ENCODE peak calls at places on chromosome 1, in nine cellular contexts. O is tibial nerve, E is thoracic aorta, Z is astrocyte, D is GM06990, N is HCT116, H is GM23248, F is cardiac muscle cell, Y is PC-3. B is an unnamed sample.

GRCh38 chr1:210457566-210457965 is 128.9 kb downstream of the HHAT start:
- DNase-seq in O (no peak), N (no peak), D (no peak), Y (no peak), H (no peak), E (no peak), Z (no peak), F (no peak), B (no peak)

GRCh38 chr1:118947790-118948189 is 40.4 kb downstream of the TBX15 start:
- DNase-seq in D (no peak), E (no peak), Y (peak; percentile 83), F (no peak), O (no peak), Z (peak; percentile 75), H (peak; percentile 91), N (no peak), B (peak; percentile 76)

GRCh38 chr1:35539073-35539823 is 18.0 kb downstream of the KIAA0319L start:
- DNase-seq in N (no peak), O (no peak), D (no peak), H (peak; percentile 65), F (no peak), Z (peak; percentile 37), E (no peak), Y (no peak), B (peak; percentile 67)

GRCh38 chr1:229479660-229480399 is 28.3 kb downstream of the NUP133 start:
- DNase-seq in H (no peak), Z (no peak), Y (no peak), N (no peak), E (no peak), F (peak; percentile 27), O (no peak), D (peak; percentile 47), B (no peak)

GRCh38 chr1:185440877-185441276 is 123.8 kb upstream of the IVNS1ABP start:
- DNase-seq in E (no peak), D (no peak), H (no peak), Y (no peak), O (no peak), N (no peak), F (peak; percentile 14), Z (peak; percentile 63), B (no peak)

GRCh38 chr1:200527670-200528069 is 92.9 kb downstream of the KIF14 start:
- DNase-seq in N (no peak), E (no peak), D (no peak), F (no peak), O (no peak), H (no peak), Y (no peak), Z (no peak), B (no peak)

GRCh38 chr1:230701895-230702768 is 11.8 kb downstream of the AGT start:
- DNase-seq in Y (no peak), Z (no peak), O (no peak), H (no peak), E (no peak), N (no peak), D (no peak), F (no peak), B (no peak)

GRCh38 chr1:112603541-112603940 is 15.4 kb downstream of the ST7L start:
- DNase-seq in N (no peak), E (no peak), Y (no peak), Z (no peak), D (no peak), O (no peak), H (no peak), F (no peak), B (no peak)

GRCh38 chr1:12229835-12230548 is at the start of gene VPS13D:
- DNase-seq in D (peak; percentile 87), Y (peak; percentile 82), O (peak; percentile 73), E (peak; percentile 37), H (peak; percentile 95), Z (peak; percentile 45), F (peak; percentile 94), N (peak; percentile 53), B (peak; percentile 78)

GRCh38 chr1:17046043-17046657 is 7.7 kb downstream of the SDHB start:
- DNase-seq in D (no peak), Y (peak; percentile 69), O (no peak), F (peak; percentile 55), E (no peak), N (peak; percentile 49), Z (peak; percentile 47), H (peak; percentile 86), B (no peak)

GRCh38 chr1:1399870-1400575 is 888 bp upstream of the CCNL2 start:
- DNase-seq in D (no peak), F (no peak), Z (peak; percentile 10), Y (peak; percentile 39), H (peak; percentile 60), N (no peak), O (no peak), E (no peak), B (no peak)

GRCh38 chr1:1403543-1404112 is 3.5 kb downstream of the MRPL20 start:
- DNase-seq in E (no peak), F (no peak), O (no peak), N (no peak), Z (no peak), H (peak; percentile 23), Y (no peak), D (no peak), B (no peak)

GRCh38 chr1:1400576-1401456 is 1.7 kb upstream of the CCNL2 start:
- DNase-seq in O (no peak), F (no peak), H (no peak), N (no peak), Z (no peak), Y (no peak), E (no peak), D (no peak), B (no peak)

GRCh38 chr1:1402081-1402900 is 3.2 kb upstream of the CCNL2 start:
- DNase-seq in H (peak; percentile 84), N (peak; percentile 52), E (no peak), O (no peak), Y (peak; percentile 95), Z (peak; percentile 60), F (peak; percentile 58), D (no peak), B (peak; percentile 68)

DNA sequence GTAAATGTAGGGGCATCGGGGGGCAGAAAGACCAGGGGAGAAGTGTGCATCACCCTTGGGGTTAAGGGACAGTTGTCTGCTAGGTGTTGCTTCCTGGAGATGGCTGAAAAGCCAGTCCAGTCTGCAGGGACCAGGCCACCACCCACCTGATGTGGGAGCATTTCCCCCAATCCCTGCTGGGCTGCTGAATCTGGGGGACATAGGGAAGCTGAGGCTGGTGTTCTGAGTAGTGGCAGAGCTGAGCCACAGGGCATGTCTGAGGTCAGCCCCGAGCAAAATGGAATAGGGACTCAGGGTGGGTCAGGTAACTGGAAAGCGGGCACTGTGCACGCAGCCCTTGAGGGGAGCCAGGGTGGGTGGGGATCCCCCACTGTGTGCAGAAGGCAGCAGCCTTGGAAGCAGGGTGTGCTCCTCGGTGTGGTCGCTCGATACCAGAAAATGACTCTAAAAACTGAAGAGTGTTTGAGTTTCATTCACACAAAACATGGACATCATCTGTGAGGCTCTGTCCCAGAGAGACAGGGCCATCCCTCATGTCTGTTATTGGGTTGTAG is 2.4 kb upstream of the CCNL2 start:
- DNase-seq in N (no peak), O (no peak), Y (no peak), E (no peak), F (no peak), H (no peak), D (no peak), Z (no peak), B (no peak)
- H3K4me3 ChIP-seq in N (peak overlapping the region; percentile 99), O (no peak overlapping the region), Y (peak overlapping the region; percentile 94), E (no peak overlapping the region), F (no peak overlapping the region), H (no peak overlapping the region), D (no peak overlapping the region), Z (no peak overlapping the region), B (no peak overlapping the region)

DNA sequence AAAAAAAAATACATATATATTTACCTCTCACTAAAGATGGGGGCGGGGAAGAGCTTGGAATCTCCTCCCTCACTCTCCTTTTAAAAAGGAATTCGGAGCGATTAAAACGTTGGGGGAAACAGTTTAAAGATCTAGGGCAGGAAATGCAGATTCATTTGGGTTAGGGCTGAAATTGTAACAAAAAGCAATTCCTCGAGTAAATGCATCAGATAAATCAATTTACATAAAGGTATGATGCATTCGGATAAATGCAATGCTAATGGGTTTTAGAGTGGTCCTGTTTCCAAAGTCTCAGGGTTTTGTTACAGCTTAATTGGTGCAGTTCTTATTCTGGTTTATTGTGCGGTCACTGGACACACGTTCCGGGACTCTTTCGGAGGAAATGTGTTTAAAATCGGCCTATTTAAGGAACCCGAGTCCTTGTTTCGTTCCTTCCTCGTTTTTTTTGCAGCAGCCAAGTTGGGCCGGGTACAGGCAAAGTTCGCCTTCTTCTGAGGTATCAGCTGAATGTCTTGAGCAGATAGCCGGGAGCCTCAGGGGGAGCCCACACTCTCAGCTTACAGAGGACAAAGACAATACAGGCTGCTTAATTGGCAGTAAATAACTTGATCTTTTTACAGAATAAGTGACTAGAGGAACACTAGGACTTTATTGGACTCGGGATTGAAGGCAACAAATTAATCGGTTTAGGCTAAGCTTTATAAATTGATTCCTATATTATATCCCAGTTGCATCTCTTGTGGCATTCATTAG is 1.7 kb downstream of the LMO4 start:
- DNase-seq in Z (peak; percentile 27), E (no peak), N (no peak), F (peak; percentile 50), D (no peak), Y (peak; percentile 33), H (peak; percentile 61), O (peak; percentile 40), B (peak; percentile 8)
- H3K4me3 ChIP-seq in Z (peak overlapping the region; percentile 74), E (peak overlapping the region; percentile 97), N (peak overlapping the region; percentile 79), F (peak overlapping the region; percentile 94), D (peak overlapping the region; percentile 83), Y (peak overlapping the region; percentile 80), H (peak overlapping the region; percentile 94), O (peak overlapping the region; percentile 79), B (peak overlapping the region; percentile 81)

GRCh38 chr1:39214021-39214713 is 9.7 kb downstream of the MACF1 start:
- DNase-seq in D (no peak), O (no peak), H (no peak), Y (peak; percentile 22), Z (peak; percentile 63), F (peak; percentile 88), E (no peak), N (no peak), B (no peak)

GRCh38 chr1:39214998-39215873 is 10.7 kb downstream of the MACF1 start:
- DNase-seq in F (peak; percentile 51), H (no peak), Y (no peak), E (no peak), N (no peak), Z (peak; percentile 39), O (no peak), D (peak; percentile 60), B (no peak)

GRCh38 chr1:39212499-39212898 is 8.0 kb downstream of the MACF1 start:
- DNase-seq in O (no peak), D (no peak), N (no peak), H (no peak), Z (no peak), Y (no peak), E (no peak), F (no peak), B (no peak)

GRCh38 chr1:39213511-39214002 is 9.1 kb downstream of the MACF1 start:
- DNase-seq in H (peak; percentile 72), D (no peak), E (no peak), N (no peak), O (no peak), Z (peak; percentile 85), F (no peak), Y (no peak), B (no peak)

GRCh38 chr1:39214714-39214997 is 10.2 kb downstream of the MACF1 start:
- DNase-seq in O (no peak), Z (no peak), D (no peak), F (no peak), N (no peak), E (no peak), Y (no peak), H (no peak), B (no peak)
- H3K4me3 ChIP-seq in O (no peak overlapping the region), Z (no peak overlapping the region), D (no peak overlapping the region), F (peak overlapping the region; percentile 47), N (no peak overlapping the region), E (peak overlapping the region; percentile 58), Y (no peak overlapping the region), H (no peak overlapping the region), B (no peak overlapping the region)

GRCh38 chr1:168342572-168343280 is 62.0 kb downstream of the TBX19 start:
- DNase-seq in Y (peak; percentile 92), Z (peak; percentile 80), E (peak; percentile 85), F (peak; percentile 90), O (peak; percentile 86), N (peak; percentile 82), H (peak; percentile 94), D (peak; percentile 74), B (peak; percentile 77)
- H3K4me3 ChIP-seq in Y (peak overlapping the region; percentile 47), Z (no peak overlapping the region), E (peak overlapping the region; percentile 53), F (no peak overlapping the region), O (no peak overlapping the region), N (peak overlapping the region; percentile 31), H (peak overlapping the region; percentile 36), D (no peak overlapping the region), B (no peak overlapping the region)